ENCODE peak calls at places on chromosomes 11 and 22, in nine cellular contexts. H, M, W, T, L, P, F, J and X are unnamed samples.
A peak's percentile ranks its signal among the peaks of the same experiment; 100 is the strongest.

GRCh38 chr22:30312053-30312452 is 14.7 kb downstream of the TBC1D10A start:
- DNase-seq in H (no peak), M (no peak), W (no peak), T (no peak), L (peak; percentile 96), P (no peak), F (no peak), J (no peak), X (no peak)

GRCh38 chr11:47359162-47359561 is 6.7 kb upstream of the MYBPC3 start:
- DNase-seq in H (no peak), M (no peak), W (no peak), T (no peak), L (no peak), P (no peak), F (no peak), J (no peak), X (no peak)

GRCh38 chr11:134224710-134225662 is 515 bp downstream of the VPS26B start:
- DNase-seq in H (peak; percentile 58), M (no peak), W (peak; percentile 19), T (no peak), L (peak; percentile 33), P (peak; percentile 10), F (peak; percentile 94), J (no peak), X (no peak)

GRCh38 chr11:33965032-33965431 is 73.2 kb upstream of the LMO2 start:
- DNase-seq in H (no peak), M (no peak), W (no peak), T (no peak), L (no peak), P (no peak), F (no peak), J (no peak), X (no peak)

GRCh38 chr11:114524122-114524521 is 35.6 kb downstream of the NXPE1 start:
- DNase-seq in H (no peak), M (no peak), W (no peak), T (no peak), L (no peak), P (no peak), F (no peak), J (no peak), X (no peak)

GRCh38 chr11:44223261-44223660 is 86.7 kb downstream of the ALX4 start:
- DNase-seq in H (no peak), M (no peak), W (no peak), T (peak; percentile 36), L (no peak), P (no peak), F (no peak), J (no peak), X (no peak)

GRCh38 chr22:39219071-39220050 is 25.4 kb downstream of the PDGFB start:
- DNase-seq in H (no peak), M (no peak), W (no peak), T (no peak), L (no peak), P (peak; percentile 24), F (peak; percentile 61), J (no peak), X (no peak)

GRCh38 chr11:113387605-113388211 is at the start of gene ANKK1:
- DNase-seq in H (peak; percentile 32), M (no peak), W (no peak), T (no peak), L (peak; percentile 54), P (no peak), F (peak; percentile 81), J (no peak), X (no peak)

GRCh38 chr11:110367571-110367970 is 62.2 kb upstream of the FDX1 start:
- DNase-seq in H (no peak), M (no peak), W (no peak), T (no peak), L (no peak), P (no peak), F (no peak), J (no peak), X (no peak)

GRCh38 chr11:38687008-38687407 is 2089.0 kb upstream of the RAG2 start:
- DNase-seq in H (no peak), M (no peak), W (no peak), T (no peak), L (no peak), P (no peak), F (no peak), J (no peak), X (no peak)

GRCh38 chr11:102237096-102237735 is 80.1 kb upstream of the BIRC3 start:
- DNase-seq in H (no peak), M (no peak), W (no peak), T (no peak), L (no peak), P (no peak), F (no peak), J (no peak), X (no peak)

GRCh38 chr22:47835726-47836125 is 1073.3 kb downstream of the TBC1D22A start:
- DNase-seq in H (no peak), M (no peak), W (no peak), T (peak; percentile 87), L (peak; percentile 46), P (peak; percentile 64), F (no peak), J (peak; percentile 31), X (no peak)

GRCh38 chr11:66979336-66979980 is 4.4 kb downstream of the C11orf86 start:
- DNase-seq in H (no peak), M (no peak), W (no peak), T (no peak), L (no peak), P (no peak), F (no peak), J (no peak), X (no peak)

GRCh38 chr11:46800177-46800576 is 45.9 kb downstream of the CKAP5 start:
- DNase-seq in H (no peak), M (no peak), W (no peak), T (no peak), L (no peak), P (no peak), F (no peak), J (no peak), X (no peak)

GRCh38 chr22:40178417-40179409 is 988 bp downstream of the TNRC6B start:
- DNase-seq in H (no peak), M (no peak), W (no peak), T (no peak), L (peak; percentile 39), P (no peak), F (no peak), J (no peak), X (no peak)

GRCh38 chr22:39560127-39560526 is 10.4 kb upstream of the CACNA1I start:
- DNase-seq in H (no peak), M (no peak), W (no peak), T (no peak), L (no peak), P (no peak), F (no peak), J (no peak), X (no peak)

GRCh38 chr11:36446135-36446534 is 63.9 kb downstream of the TRAF6 start:
- DNase-seq in H (no peak), M (no peak), W (no peak), T (no peak), L (no peak), P (no peak), F (no peak), J (no peak), X (no peak)

GRCh38 chr11:44983786-44984185 is 33.1 kb upstream of the TP53I11 start:
- DNase-seq in H (no peak), M (no peak), W (no peak), T (no peak), L (no peak), P (no peak), F (peak; percentile 76), J (no peak), X (no peak)

GRCh38 chr11:128105950-128106349 is 481.4 kb downstream of the ETS1 start:
- DNase-seq in H (no peak), M (no peak), W (no peak), T (no peak), L (no peak), P (no peak), F (no peak), J (no peak), X (no peak)

GRCh38 chr11:101341578-101341977 is 212.0 kb upstream of the PGR start:
- DNase-seq in H (no peak), M (no peak), W (no peak), T (no peak), L (no peak), P (no peak), F (no peak), J (no peak), X (no peak)

GRCh38 chr11:13384837-13385417 is 78.1 kb downstream of the BTBD10 start:
- DNase-seq in H (no peak), M (no peak), W (no peak), T (peak; percentile 20), L (peak; percentile 43), P (peak; percentile 46), F (no peak), J (peak; percentile 15), X (peak; percentile 27)

GRCh38 chr22:39478461-39478860 is 21.6 kb downstream of the MGAT3 start:
- DNase-seq in H (peak; percentile 65), M (no peak), W (no peak), T (no peak), L (peak; percentile 61), P (no peak), F (no peak), J (no peak), X (no peak)

GRCh38 chr11:99260696-99261095 is 239.9 kb downstream of the CNTN5 start:
- DNase-seq in H (no peak), M (no peak), W (no peak), T (no peak), L (peak; percentile 8), P (peak; percentile 25), F (no peak), J (no peak), X (no peak)

GRCh38 chr11:36057372-36058045 is 113.6 kb downstream of the LDLRAD3 start:
- DNase-seq in H (no peak), M (no peak), W (no peak), T (peak; percentile 73), L (no peak), P (no peak), F (no peak), J (no peak), X (peak; percentile 91)

GRCh38 chr11:13335319-13335718 is 57.7 kb downstream of the BMAL1 start:
- DNase-seq in H (peak; percentile 53), M (no peak), W (peak; percentile 32), T (peak; percentile 30), L (peak; percentile 74), P (peak; percentile 76), F (peak; percentile 91), J (peak; percentile 52), X (peak; percentile 34)

GRCh38 chr11:114316980-114317675 is 20.9 kb downstream of the NNMT start:
- DNase-seq in H (no peak), M (no peak), W (no peak), T (peak; percentile 81), L (no peak), P (no peak), F (no peak), J (no peak), X (no peak)

GRCh38 chr11:36374726-36375125 is 78.6 kb downstream of the PRR5L start:
- DNase-seq in H (no peak), M (no peak), W (no peak), T (no peak), L (no peak), P (no peak), F (no peak), J (no peak), X (no peak)

GRCh38 chr22:35657571-35658312 is 9.5 kb downstream of the APOL6 start:
- DNase-seq in H (no peak), M (no peak), W (no peak), T (no peak), L (no peak), P (no peak), F (peak; percentile 77), J (no peak), X (no peak)

GRCh38 chr11:62694455-62695167 is 5.3 kb upstream of the LRRN4CL start:
- DNase-seq in H (peak; percentile 77), M (no peak), W (peak; percentile 40), T (no peak), L (peak; percentile 86), P (peak; percentile 87), F (peak; percentile 96), J (peak; percentile 65), X (no peak)

GRCh38 chr22:40289991-40290459 is 56.3 kb upstream of the ADSL start:
- DNase-seq in H (no peak), M (peak; percentile 8), W (peak; percentile 22), T (no peak), L (no peak), P (no peak), F (no peak), J (no peak), X (no peak)

GRCh38 chr22:42925598-42925997 is 68.5 kb upstream of the ARFGAP3 start:
- DNase-seq in H (peak; percentile 23), M (no peak), W (no peak), T (no peak), L (no peak), P (no peak), F (no peak), J (no peak), X (no peak)